ENCODE peak calls at places on chromosomes 2 and 18, in eight cellular contexts. P, F, I, M, G, O, B and Z are unnamed samples.

GRCh38 chr18:3914116-3914515 is 464.1 kb downstream of the TGIF1 start:
- DNase-seq in M (no peak), F (no peak), O (no peak), P (no peak), G (no peak), I (no peak), B (no peak), Z (no peak)

GRCh38 chr2:26584191-26584590 is 57.0 kb downstream of the CIB4 start:
- DNase-seq in B (no peak), I (no peak), P (no peak), F (no peak), M (no peak), G (no peak), O (no peak), Z (no peak)

GRCh38 chr2:236551843-236552542 is 17.6 kb upstream of the ACKR3 start:
- DNase-seq in I (no peak), G (no peak), O (no peak), M (no peak), F (no peak), B (peak; percentile 35), P (no peak), Z (no peak)

GRCh38 chr2:126864861-126865260 is 33.8 kb upstream of the TEX51 start:
- DNase-seq in P (no peak), M (peak; percentile 4), B (peak; percentile 48), I (no peak), F (no peak), G (no peak), O (no peak), Z (no peak)

GRCh38 chr18:24600076-24600654 is 139.7 kb downstream of the HRH4 start:
- DNase-seq in F (peak; percentile 22), G (no peak), I (peak; percentile 62), P (no peak), B (peak; percentile 84), M (peak; percentile 44), O (no peak), Z (peak; percentile 4)

GRCh38 chr2:46967990-46968647 is 52.5 kb upstream of the MCFD2 start:
- DNase-seq in P (no peak), O (no peak), B (no peak), G (peak; percentile 95), I (peak; percentile 90), F (peak; percentile 79), M (peak; percentile 90), Z (peak; percentile 34)

GRCh38 chr2:30688956-30689401 is 118.3 kb downstream of the CAPN13 start:
- DNase-seq in B (no peak), P (no peak), M (no peak), O (no peak), I (no peak), F (no peak), G (no peak), Z (no peak)

GRCh38 chr2:239700946-239701345 is 300.1 kb upstream of the HDAC4 start:
- DNase-seq in I (no peak), F (no peak), G (no peak), M (no peak), B (no peak), P (no peak), O (no peak), Z (no peak)

GRCh38 chr2:29218550-29219125 is 103.4 kb downstream of the CLIP4 start:
- DNase-seq in M (no peak), O (no peak), F (no peak), P (no peak), B (no peak), G (no peak), I (no peak), Z (no peak)

GRCh38 chr18:75548353-75548752 is 120.8 kb upstream of the SMIM21 start:
- DNase-seq in O (no peak), I (no peak), F (no peak), G (no peak), B (peak; percentile 67), P (no peak), M (no peak), Z (no peak)

GRCh38 chr2:25365241-25365640 is 23.5 kb upstream of the DNMT3A start:
- DNase-seq in O (no peak), I (no peak), F (no peak), B (no peak), M (no peak), P (no peak), G (peak; percentile 36), Z (no peak)

GRCh38 chr2:137228566-137228965 is 463.2 kb downstream of the THSD7B start:
- DNase-seq in P (no peak), O (no peak), M (peak; percentile 80), B (no peak), I (peak; percentile 26), G (no peak), F (no peak), Z (no peak)

GRCh38 chr2:209368406-209368805 is 55.4 kb upstream of the MAP2 start:
- DNase-seq in F (peak; percentile 9), I (no peak), M (peak; percentile 34), G (no peak), O (no peak), B (no peak), P (no peak), Z (no peak)

GRCh38 chr2:12131975-12132374 is 385.5 kb downstream of the LPIN1 start:
- DNase-seq in M (no peak), G (no peak), O (no peak), F (no peak), P (no peak), B (no peak), I (peak; percentile 17), Z (no peak)

GRCh38 chr2:119425119-119425405 is 6.6 kb upstream of the TMEM37 start:
- DNase-seq in B (no peak), F (no peak), G (no peak), O (no peak), P (no peak), M (no peak), I (no peak), Z (no peak)

GRCh38 chr2:30190637-30191036 is 40.7 kb upstream of the LBH start:
- DNase-seq in M (no peak), B (peak; percentile 10), P (no peak), F (no peak), O (no peak), I (no peak), G (no peak), Z (no peak)

GRCh38 chr18:6884944-6885343 is 155.4 kb downstream of the ARHGAP28 start:
- DNase-seq in F (no peak), B (no peak), M (no peak), P (no peak), O (no peak), G (no peak), I (no peak), Z (no peak)

GRCh38 chr2:185291035-185291647 is 447.5 kb upstream of the FSIP2 start:
- DNase-seq in I (no peak), P (no peak), G (peak; percentile 35), M (peak; percentile 25), F (no peak), O (no peak), B (peak; percentile 86), Z (no peak)

GRCh38 chr2:234998404-234999211 is 46.8 kb downstream of the SH3BP4 start:
- DNase-seq in I (no peak), O (no peak), F (no peak), M (no peak), B (no peak), G (no peak), P (no peak), Z (no peak)

GRCh38 chr2:62578837-62579640 is 73.0 kb upstream of the TMEM17 start:
- DNase-seq in I (peak; percentile 26), O (no peak), B (no peak), P (no peak), M (peak; percentile 86), G (peak; percentile 61), F (no peak), Z (no peak)

GRCh38 chr2:65128297-65129190 is 1.4 kb downstream of the RAB1A start:
- DNase-seq in F (no peak), M (peak; percentile 12), O (no peak), P (no peak), I (peak; percentile 42), G (peak; percentile 27), B (no peak), Z (no peak)

GRCh38 chr2:219944861-219945260 is 317.4 kb downstream of the SLC4A3 start:
- DNase-seq in P (no peak), F (no peak), O (no peak), G (no peak), M (no peak), B (no peak), I (no peak), Z (no peak)

GRCh38 chr18:47561316-47561715 is 309.9 kb upstream of the SKOR2 start:
- DNase-seq in P (no peak), F (no peak), O (no peak), B (peak; percentile 78), I (no peak), G (no peak), M (no peak), Z (no peak)

GRCh38 chr2:186927867-186928191 is 78.9 kb upstream of the ZSWIM2 start:
- DNase-seq in P (no peak), G (no peak), M (no peak), I (no peak), F (no peak), B (no peak), O (no peak), Z (no peak)

GRCh38 chr2:136310005-136310495 is 192.1 kb upstream of the CXCR4 start:
- DNase-seq in I (no peak), G (no peak), B (no peak), P (no peak), O (no peak), F (no peak), M (no peak), Z (no peak)

GRCh38 chr2:240295256-240296103 is 140.0 kb upstream of the GPC1 start:
- DNase-seq in F (no peak), O (no peak), M (no peak), I (no peak), G (no peak), P (no peak), B (no peak), Z (no peak)

GRCh38 chr2:177204417-177204816 is 8.2 kb upstream of the HNRNPA3 start:
- DNase-seq in P (no peak), I (no peak), F (no peak), M (no peak), O (no peak), G (no peak), B (peak; percentile 69), Z (no peak)

GRCh38 chr2:36478332-36478738 is 119.6 kb downstream of the FEZ2 start:
- DNase-seq in M (peak; percentile 96), G (peak; percentile 86), O (no peak), P (no peak), B (no peak), F (peak; percentile 66), I (peak; percentile 82), Z (no peak)

GRCh38 chr2:49687873-49688272 is 533.6 kb upstream of the FSHR start:
- DNase-seq in F (no peak), P (no peak), M (no peak), G (no peak), O (no peak), I (no peak), B (peak; percentile 15), Z (no peak)

GRCh38 chr2:28341208-28341891 is 51.3 kb upstream of the FOSL2 start:
- DNase-seq in I (peak; percentile 33), G (no peak), F (no peak), B (no peak), P (no peak), M (no peak), O (no peak), Z (no peak)

GRCh38 chr2:191638079-191638801 is 39.7 kb upstream of the NABP1 start:
- DNase-seq in B (peak; percentile 3), O (no peak), P (no peak), I (peak; percentile 52), G (peak; percentile 67), F (no peak), M (peak; percentile 19), Z (no peak)